ENCODE peak calls at places on chromosomes 2 and 18, in six cellular contexts. One of them, this sample, is unnamed.

GRCh38 chr2:198763793-198764192 is 693.9 kb downstream of the SATB2 start:
- DNase-seq in activated CD8-positive, alpha-beta memory T cell treated with anti-CD3 and anti-CD28 coated beads for 4 hours: no peak
- DNase-seq in CD8-positive, alpha-beta T cell: no peak
- DNase-seq in NCI-H1930: no peak
- DNase-seq in GM10248: no peak
- DNase-seq in neural crest cell: no peak
- DNase-seq in this sample: peak; percentile 8

GRCh38 chr2:1494906-1495305 is 81.6 kb downstream of the TPO start:
- DNase-seq in activated CD8-positive, alpha-beta memory T cell treated with anti-CD3 and anti-CD28 coated beads for 4 hours: no peak
- DNase-seq in CD8-positive, alpha-beta T cell: no peak
- DNase-seq in NCI-H1930: no peak
- DNase-seq in GM10248: no peak
- DNase-seq in neural crest cell: no peak
- DNase-seq in this sample: no peak

GRCh38 chr2:27379840-27380625 is 501 bp downstream of the ZNF513 start:
- DNase-seq in activated CD8-positive, alpha-beta memory T cell treated with anti-CD3 and anti-CD28 coated beads for 4 hours: no peak
- DNase-seq in CD8-positive, alpha-beta T cell: peak; percentile 50
- DNase-seq in NCI-H1930: no peak
- DNase-seq in GM10248: no peak
- DNase-seq in neural crest cell: peak; percentile 71
- DNase-seq in this sample: peak; percentile 17

GRCh38 chr2:216365518-216365917 is 6.8 kb downstream of the MARCHF4 start:
- DNase-seq in activated CD8-positive, alpha-beta memory T cell treated with anti-CD3 and anti-CD28 coated beads for 4 hours: no peak
- DNase-seq in CD8-positive, alpha-beta T cell: no peak
- DNase-seq in NCI-H1930: no peak
- DNase-seq in GM10248: no peak
- DNase-seq in neural crest cell: no peak
- DNase-seq in this sample: no peak

GRCh38 chr2:152058655-152059054 is 40.2 kb downstream of the CACNB4 start:
- DNase-seq in activated CD8-positive, alpha-beta memory T cell treated with anti-CD3 and anti-CD28 coated beads for 4 hours: no peak
- DNase-seq in CD8-positive, alpha-beta T cell: no peak
- DNase-seq in NCI-H1930: no peak
- DNase-seq in GM10248: no peak
- DNase-seq in neural crest cell: no peak
- DNase-seq in this sample: no peak

GRCh38 chr2:6793371-6793770 is 72.3 kb downstream of the CMPK2 start:
- DNase-seq in activated CD8-positive, alpha-beta memory T cell treated with anti-CD3 and anti-CD28 coated beads for 4 hours: no peak
- DNase-seq in CD8-positive, alpha-beta T cell: no peak
- DNase-seq in NCI-H1930: no peak
- DNase-seq in GM10248: no peak
- DNase-seq in neural crest cell: no peak
- DNase-seq in this sample: no peak

GRCh38 chr2:138493334-138493733 is 8.2 kb upstream of the SPOPL start:
- DNase-seq in activated CD8-positive, alpha-beta memory T cell treated with anti-CD3 and anti-CD28 coated beads for 4 hours: no peak
- DNase-seq in CD8-positive, alpha-beta T cell: no peak
- DNase-seq in NCI-H1930: no peak
- DNase-seq in GM10248: no peak
- DNase-seq in neural crest cell: no peak
- DNase-seq in this sample: no peak

GRCh38 chr2:174546519-174547506 is 50.8 kb downstream of the WIPF1 start:
- DNase-seq in activated CD8-positive, alpha-beta memory T cell treated with anti-CD3 and anti-CD28 coated beads for 4 hours: no peak
- DNase-seq in CD8-positive, alpha-beta T cell: peak; percentile 55
- DNase-seq in NCI-H1930: peak; percentile 37
- DNase-seq in GM10248: peak; percentile 52
- DNase-seq in neural crest cell: no peak
- DNase-seq in this sample: peak; percentile 19

GRCh38 chr2:54538537-54538936 is 82.4 kb downstream of the SPTBN1 start:
- DNase-seq in activated CD8-positive, alpha-beta memory T cell treated with anti-CD3 and anti-CD28 coated beads for 4 hours: no peak
- DNase-seq in CD8-positive, alpha-beta T cell: no peak
- DNase-seq in NCI-H1930: no peak
- DNase-seq in GM10248: no peak
- DNase-seq in neural crest cell: no peak
- DNase-seq in this sample: no peak

GRCh38 chr2:240269886-240270285 is 129.4 kb upstream of the OTOS start:
- DNase-seq in activated CD8-positive, alpha-beta memory T cell treated with anti-CD3 and anti-CD28 coated beads for 4 hours: no peak
- DNase-seq in CD8-positive, alpha-beta T cell: no peak
- DNase-seq in NCI-H1930: no peak
- DNase-seq in GM10248: no peak
- DNase-seq in neural crest cell: no peak
- DNase-seq in this sample: no peak

GRCh38 chr2:46181789-46182530 is 115.2 kb upstream of the EPAS1 start:
- DNase-seq in activated CD8-positive, alpha-beta memory T cell treated with anti-CD3 and anti-CD28 coated beads for 4 hours: no peak
- DNase-seq in CD8-positive, alpha-beta T cell: no peak
- DNase-seq in NCI-H1930: no peak
- DNase-seq in GM10248: no peak
- DNase-seq in neural crest cell: no peak
- DNase-seq in this sample: no peak

GRCh38 chr18:67730884-67731283 is 214.4 kb upstream of the DSEL start:
- DNase-seq in activated CD8-positive, alpha-beta memory T cell treated with anti-CD3 and anti-CD28 coated beads for 4 hours: no peak
- DNase-seq in CD8-positive, alpha-beta T cell: no peak
- DNase-seq in NCI-H1930: no peak
- DNase-seq in GM10248: no peak
- DNase-seq in neural crest cell: no peak
- DNase-seq in this sample: peak; percentile 62

GRCh38 chr18:8399138-8399537 is 210.1 kb upstream of the RAB12 start:
- DNase-seq in activated CD8-positive, alpha-beta memory T cell treated with anti-CD3 and anti-CD28 coated beads for 4 hours: no peak
- DNase-seq in CD8-positive, alpha-beta T cell: no peak
- DNase-seq in NCI-H1930: no peak
- DNase-seq in GM10248: no peak
- DNase-seq in neural crest cell: no peak
- DNase-seq in this sample: no peak

GRCh38 chr2:152623775-152624174 is 93.5 kb downstream of the PRPF40A start:
- DNase-seq in activated CD8-positive, alpha-beta memory T cell treated with anti-CD3 and anti-CD28 coated beads for 4 hours: no peak
- DNase-seq in CD8-positive, alpha-beta T cell: no peak
- DNase-seq in NCI-H1930: no peak
- DNase-seq in GM10248: no peak
- DNase-seq in neural crest cell: no peak
- DNase-seq in this sample: no peak

GRCh38 chr2:229901819-229902218 is 20.0 kb downstream of the TRIP12 start:
- DNase-seq in activated CD8-positive, alpha-beta memory T cell treated with anti-CD3 and anti-CD28 coated beads for 4 hours: no peak
- DNase-seq in CD8-positive, alpha-beta T cell: no peak
- DNase-seq in NCI-H1930: no peak
- DNase-seq in GM10248: no peak
- DNase-seq in neural crest cell: no peak
- DNase-seq in this sample: peak; percentile 88

GRCh38 chr2:40540026-40540425 is 88.1 kb upstream of the SLC8A1 start:
- DNase-seq in activated CD8-positive, alpha-beta memory T cell treated with anti-CD3 and anti-CD28 coated beads for 4 hours: no peak
- DNase-seq in CD8-positive, alpha-beta T cell: no peak
- DNase-seq in NCI-H1930: no peak
- DNase-seq in GM10248: no peak
- DNase-seq in neural crest cell: no peak
- DNase-seq in this sample: no peak

GRCh38 chr2:26235089-26235488 is 9.3 kb downstream of the HADHA start:
- DNase-seq in activated CD8-positive, alpha-beta memory T cell treated with anti-CD3 and anti-CD28 coated beads for 4 hours: no peak
- DNase-seq in CD8-positive, alpha-beta T cell: no peak
- DNase-seq in NCI-H1930: no peak
- DNase-seq in GM10248: no peak
- DNase-seq in neural crest cell: no peak
- DNase-seq in this sample: no peak

GRCh38 chr2:168961450-168962229 is 60.5 kb downstream of the G6PC2 start:
- DNase-seq in activated CD8-positive, alpha-beta memory T cell treated with anti-CD3 and anti-CD28 coated beads for 4 hours: no peak
- DNase-seq in CD8-positive, alpha-beta T cell: peak; percentile 22
- DNase-seq in NCI-H1930: peak; percentile 56
- DNase-seq in GM10248: peak; percentile 26
- DNase-seq in neural crest cell: peak; percentile 49
- DNase-seq in this sample: peak; percentile 81

GRCh38 chr2:151315381-151315903 is 26.0 kb upstream of the NMI start:
- DNase-seq in activated CD8-positive, alpha-beta memory T cell treated with anti-CD3 and anti-CD28 coated beads for 4 hours: no peak
- DNase-seq in CD8-positive, alpha-beta T cell: no peak
- DNase-seq in NCI-H1930: no peak
- DNase-seq in GM10248: no peak
- DNase-seq in neural crest cell: no peak
- DNase-seq in this sample: peak; percentile 18

GRCh38 chr18:73199151-73199550 is 331.4 kb upstream of the NETO1 start:
- DNase-seq in activated CD8-positive, alpha-beta memory T cell treated with anti-CD3 and anti-CD28 coated beads for 4 hours: no peak
- DNase-seq in CD8-positive, alpha-beta T cell: no peak
- DNase-seq in NCI-H1930: no peak
- DNase-seq in GM10248: no peak
- DNase-seq in neural crest cell: no peak
- DNase-seq in this sample: peak; percentile 13

GRCh38 chr2:237191693-237192076 is 106.0 kb downstream of the COPS8 start:
- DNase-seq in activated CD8-positive, alpha-beta memory T cell treated with anti-CD3 and anti-CD28 coated beads for 4 hours: no peak
- DNase-seq in CD8-positive, alpha-beta T cell: no peak
- DNase-seq in NCI-H1930: no peak
- DNase-seq in GM10248: no peak
- DNase-seq in neural crest cell: no peak
- DNase-seq in this sample: no peak

GRCh38 chr2:70728128-70728527 is 39.9 kb downstream of the ADD2 start:
- DNase-seq in activated CD8-positive, alpha-beta memory T cell treated with anti-CD3 and anti-CD28 coated beads for 4 hours: no peak
- DNase-seq in CD8-positive, alpha-beta T cell: no peak
- DNase-seq in NCI-H1930: no peak
- DNase-seq in GM10248: no peak
- DNase-seq in neural crest cell: no peak
- DNase-seq in this sample: no peak

GRCh38 chr2:64426191-64426952 is 27.6 kb upstream of the LGALSL start:
- DNase-seq in activated CD8-positive, alpha-beta memory T cell treated with anti-CD3 and anti-CD28 coated beads for 4 hours: no peak
- DNase-seq in CD8-positive, alpha-beta T cell: no peak
- DNase-seq in NCI-H1930: no peak
- DNase-seq in GM10248: no peak
- DNase-seq in neural crest cell: no peak
- DNase-seq in this sample: no peak

GRCh38 chr2:127449439-127449838 is 31.2 kb downstream of the PROC start:
- DNase-seq in activated CD8-positive, alpha-beta memory T cell treated with anti-CD3 and anti-CD28 coated beads for 4 hours: no peak
- DNase-seq in CD8-positive, alpha-beta T cell: no peak
- DNase-seq in NCI-H1930: peak; percentile 13
- DNase-seq in GM10248: no peak
- DNase-seq in neural crest cell: no peak
- DNase-seq in this sample: no peak

This sample was measured in astrocyte of the spinal cord.